ENCODE peak calls at places on chromosomes 13 and 19, in seven cellular contexts. One of them, this sample, is unnamed.

GRCh38 chr19:51750381-51751124 is 1.1 kb downstream of the FPR1 start:
- DNase-seq in right atrium auricular region: no peak
- DNase-seq in fibroblast of pulmonary artery: no peak
- DNase-seq in ascending aorta: no peak
- DNase-seq in heart left ventricle: no peak
- DNase-seq in Peyer's patch: no peak
- DNase-seq in cardiac muscle cell: peak
- DNase-seq in this sample: peak

GRCh38 chr19:56765107-56765506 is 75.4 kb downstream of the PEG3 start:
- DNase-seq in cardiac muscle cell: peak
- DNase-seq in right atrium auricular region: peak
- DNase-seq in heart left ventricle: peak
- DNase-seq in Peyer's patch: peak
- DNase-seq in ascending aorta: no peak
- DNase-seq in fibroblast of pulmonary artery: no peak
- DNase-seq in this sample: peak

GRCh38 chr13:52405767-52406494 is at the start of gene THSD1:
- DNase-seq in fibroblast of pulmonary artery: peak
- DNase-seq in Peyer's patch: peak
- DNase-seq in heart left ventricle: peak
- DNase-seq in ascending aorta: peak
- DNase-seq in cardiac muscle cell: peak
- DNase-seq in right atrium auricular region: peak
- DNase-seq in this sample: peak

GRCh38 chr19:24099829-24100228 is 12.8 kb downstream of the ZNF254 start:
- DNase-seq in fibroblast of pulmonary artery: no peak
- DNase-seq in ascending aorta: no peak
- DNase-seq in cardiac muscle cell: no peak
- DNase-seq in heart left ventricle: no peak
- DNase-seq in right atrium auricular region: no peak
- DNase-seq in Peyer's patch: no peak
- DNase-seq in this sample: no peak

GRCh38 chr13:67619346-67619745 is 389.2 kb upstream of the PCDH9 start:
- DNase-seq in heart left ventricle: no peak
- DNase-seq in ascending aorta: no peak
- DNase-seq in right atrium auricular region: no peak
- DNase-seq in cardiac muscle cell: no peak
- DNase-seq in fibroblast of pulmonary artery: no peak
- DNase-seq in Peyer's patch: no peak
- DNase-seq in this sample: no peak

GRCh38 chr13:20847298-20847697 is 55.2 kb downstream of the XPO4 start:
- DNase-seq in right atrium auricular region: no peak
- DNase-seq in heart left ventricle: no peak
- DNase-seq in Peyer's patch: no peak
- DNase-seq in fibroblast of pulmonary artery: peak
- DNase-seq in cardiac muscle cell: peak
- DNase-seq in ascending aorta: no peak
- DNase-seq in this sample: peak

GRCh38 chr13:84130739-84131138 is 248.5 kb upstream of the SLITRK1 start:
- DNase-seq in fibroblast of pulmonary artery: no peak
- DNase-seq in cardiac muscle cell: no peak
- DNase-seq in ascending aorta: no peak
- DNase-seq in right atrium auricular region: no peak
- DNase-seq in Peyer's patch: no peak
- DNase-seq in heart left ventricle: no peak
- DNase-seq in this sample: no peak

GRCh38 chr19:38728752-38729541 is 15.3 kb downstream of the CAPN12 start:
- DNase-seq in fibroblast of pulmonary artery: no peak
- DNase-seq in ascending aorta: no peak
- DNase-seq in heart left ventricle: peak
- DNase-seq in Peyer's patch: no peak
- DNase-seq in right atrium auricular region: no peak
- DNase-seq in cardiac muscle cell: no peak
- DNase-seq in this sample: no peak

GRCh38 chr13:60933638-60934037 is 482.0 kb downstream of the PCDH20 start:
- DNase-seq in fibroblast of pulmonary artery: no peak
- DNase-seq in Peyer's patch: no peak
- DNase-seq in right atrium auricular region: no peak
- DNase-seq in ascending aorta: no peak
- DNase-seq in heart left ventricle: no peak
- DNase-seq in cardiac muscle cell: no peak
- DNase-seq in this sample: peak

GRCh38 chr13:75796825-75797224 is 160.7 kb downstream of the LMO7 start:
- DNase-seq in fibroblast of pulmonary artery: no peak
- DNase-seq in cardiac muscle cell: no peak
- DNase-seq in right atrium auricular region: no peak
- DNase-seq in heart left ventricle: no peak
- DNase-seq in Peyer's patch: no peak
- DNase-seq in ascending aorta: no peak
- DNase-seq in this sample: no peak

GRCh38 chr13:21243045-21243842 is 66.8 kb downstream of the MRPL57 start:
- DNase-seq in heart left ventricle: no peak
- DNase-seq in right atrium auricular region: no peak
- DNase-seq in cardiac muscle cell: no peak
- DNase-seq in ascending aorta: no peak
- DNase-seq in fibroblast of pulmonary artery: no peak
- DNase-seq in Peyer's patch: no peak
- DNase-seq in this sample: no peak

GRCh38 chr13:21453352-21454089 is 5.6 kb downstream of the ZDHHC20 start:
- DNase-seq in heart left ventricle: no peak
- DNase-seq in Peyer's patch: no peak
- DNase-seq in ascending aorta: no peak
- DNase-seq in right atrium auricular region: no peak
- DNase-seq in cardiac muscle cell: no peak
- DNase-seq in fibroblast of pulmonary artery: no peak
- DNase-seq in this sample: no peak

GRCh38 chr19:18322318-18322758 is 538 bp downstream of the LSM4 start:
- DNase-seq in ascending aorta: peak
- DNase-seq in cardiac muscle cell: peak
- DNase-seq in right atrium auricular region: no peak
- DNase-seq in heart left ventricle: peak
- DNase-seq in Peyer's patch: peak
- DNase-seq in fibroblast of pulmonary artery: peak
- DNase-seq in this sample: peak

GRCh38 chr19:18419195-18419698 is at the start of gene SSBP4:
- DNase-seq in cardiac muscle cell: peak
- DNase-seq in ascending aorta: peak
- DNase-seq in right atrium auricular region: no peak
- DNase-seq in Peyer's patch: peak
- DNase-seq in fibroblast of pulmonary artery: peak
- DNase-seq in heart left ventricle: peak
- DNase-seq in this sample: peak

GRCh38 chr19:45999653-46000121 is 4.4 kb downstream of the CCDC61 start:
- DNase-seq in ascending aorta: no peak
- DNase-seq in Peyer's patch: no peak
- DNase-seq in cardiac muscle cell: peak
- DNase-seq in fibroblast of pulmonary artery: peak
- DNase-seq in heart left ventricle: no peak
- DNase-seq in right atrium auricular region: no peak
- DNase-seq in this sample: peak

GRCh38 chr13:39105110-39105509 is 66.9 kb downstream of the NHLRC3 start:
- DNase-seq in cardiac muscle cell: peak
- DNase-seq in ascending aorta: no peak
- DNase-seq in Peyer's patch: no peak
- DNase-seq in right atrium auricular region: no peak
- DNase-seq in fibroblast of pulmonary artery: peak
- DNase-seq in heart left ventricle: no peak
- DNase-seq in this sample: peak

GRCh38 chr19:19459707-19460251 is 54.3 kb downstream of the GATAD2A start:
- DNase-seq in cardiac muscle cell: peak
- DNase-seq in right atrium auricular region: peak
- DNase-seq in ascending aorta: peak
- DNase-seq in Peyer's patch: peak
- DNase-seq in heart left ventricle: peak
- DNase-seq in fibroblast of pulmonary artery: peak
- DNase-seq in this sample: peak

GRCh38 chr13:109870281-109871017 is 84.1 kb upstream of the IRS2 start:
- DNase-seq in ascending aorta: no peak
- DNase-seq in fibroblast of pulmonary artery: no peak
- DNase-seq in Peyer's patch: no peak
- DNase-seq in right atrium auricular region: no peak
- DNase-seq in heart left ventricle: no peak
- DNase-seq in cardiac muscle cell: no peak
- DNase-seq in this sample: no peak
- TF ChIP-seq CTCF in ascending aorta: no peak
- TF ChIP-seq CTCF in fibroblast of pulmonary artery: no peak
- TF ChIP-seq CTCF in Peyer's patch: no peak
- TF ChIP-seq CTCF in right atrium auricular region: no peak
- TF ChIP-seq CTCF in heart left ventricle: no peak
- TF ChIP-seq CTCF in cardiac muscle cell: no peak
- TF ChIP-seq CTCF in this sample: no peak

GRCh38 chr19:39731685-39732084 is 6.1 kb downstream of the CLC start:
- DNase-seq in right atrium auricular region: no peak
- DNase-seq in fibroblast of pulmonary artery: no peak
- DNase-seq in ascending aorta: no peak
- DNase-seq in Peyer's patch: no peak
- DNase-seq in heart left ventricle: no peak
- DNase-seq in cardiac muscle cell: no peak
- DNase-seq in this sample: no peak
- H3K4me3 ChIP-seq in right atrium auricular region: no peak
- H3K4me3 ChIP-seq in fibroblast of pulmonary artery: no peak
- H3K4me3 ChIP-seq in ascending aorta: no peak
- H3K4me3 ChIP-seq in Peyer's patch: no peak
- H3K4me3 ChIP-seq in heart left ventricle: no peak
- H3K4me3 ChIP-seq in cardiac muscle cell: no peak
- H3K4me3 ChIP-seq in this sample: no peak

DNA sequence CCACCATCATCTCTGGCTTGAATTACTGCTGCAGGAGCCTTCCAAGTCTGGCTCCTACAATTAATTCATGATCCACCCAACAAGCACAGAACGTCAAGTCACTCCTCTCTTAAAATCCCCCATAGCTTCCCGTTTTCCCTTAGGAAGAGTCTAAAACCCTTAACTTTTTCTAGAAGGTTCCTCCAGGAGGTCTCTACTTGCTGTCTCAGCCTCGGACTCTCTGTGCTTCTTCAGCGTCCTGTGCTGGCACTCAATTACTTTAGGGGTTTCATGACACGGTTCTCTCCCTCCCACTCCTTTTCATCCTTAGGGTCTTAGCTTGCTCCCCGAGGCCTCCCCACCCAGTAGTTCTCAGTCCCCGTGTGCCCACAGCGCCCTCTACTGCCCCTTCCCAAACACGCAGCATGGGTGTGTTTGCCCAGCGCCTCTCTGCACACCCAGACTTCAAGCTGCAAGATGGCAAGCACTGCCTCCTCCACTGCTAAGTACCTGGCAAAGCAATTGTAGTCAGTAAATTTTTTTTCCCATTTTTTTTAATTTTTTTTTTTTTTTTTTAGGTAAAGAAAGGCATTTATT is 25.8 kb upstream of the MAP3K10 start:
- DNase-seq in fibroblast of pulmonary artery: peak
- DNase-seq in Peyer's patch: peak
- DNase-seq in ascending aorta: peak
- DNase-seq in right atrium auricular region: peak
- DNase-seq in heart left ventricle: peak
- DNase-seq in cardiac muscle cell: peak
- DNase-seq in this sample: peak
- TF ChIP-seq CTCF in fibroblast of pulmonary artery: peak
- TF ChIP-seq CTCF in Peyer's patch: peak
- TF ChIP-seq CTCF in ascending aorta: peak
- TF ChIP-seq CTCF in right atrium auricular region: peak
- TF ChIP-seq CTCF in heart left ventricle: peak
- TF ChIP-seq CTCF in cardiac muscle cell: peak
- TF ChIP-seq CTCF in this sample: peak

GRCh38 chr19:58386576-58387337 is at the start of gene RPS5:
- DNase-seq in Peyer's patch: peak
- DNase-seq in ascending aorta: peak
- DNase-seq in cardiac muscle cell: peak
- DNase-seq in heart left ventricle: peak
- DNase-seq in right atrium auricular region: peak
- DNase-seq in fibroblast of pulmonary artery: peak
- DNase-seq in this sample: peak

GRCh38 chr19:58386166-58386575 is 898 bp upstream of the RPS5 start:
- DNase-seq in cardiac muscle cell: no peak
- DNase-seq in heart left ventricle: no peak
- DNase-seq in right atrium auricular region: no peak
- DNase-seq in fibroblast of pulmonary artery: no peak
- DNase-seq in Peyer's patch: no peak
- DNase-seq in ascending aorta: no peak
- DNase-seq in this sample: no peak

GRCh38 chr19:58387338-58388174 is 487 bp downstream of the RPS5 start:
- DNase-seq in cardiac muscle cell: no peak
- DNase-seq in heart left ventricle: no peak
- DNase-seq in Peyer's patch: no peak
- DNase-seq in right atrium auricular region: no peak
- DNase-seq in ascending aorta: no peak
- DNase-seq in fibroblast of pulmonary artery: no peak
- DNase-seq in this sample: no peak

GRCh38 chr19:58385313-58386165 is 1.5 kb upstream of the RPS5 start:
- DNase-seq in heart left ventricle: no peak
- DNase-seq in right atrium auricular region: no peak
- DNase-seq in fibroblast of pulmonary artery: no peak
- DNase-seq in Peyer's patch: no peak
- DNase-seq in ascending aorta: no peak
- DNase-seq in cardiac muscle cell: no peak
- DNase-seq in this sample: no peak

DNA sequence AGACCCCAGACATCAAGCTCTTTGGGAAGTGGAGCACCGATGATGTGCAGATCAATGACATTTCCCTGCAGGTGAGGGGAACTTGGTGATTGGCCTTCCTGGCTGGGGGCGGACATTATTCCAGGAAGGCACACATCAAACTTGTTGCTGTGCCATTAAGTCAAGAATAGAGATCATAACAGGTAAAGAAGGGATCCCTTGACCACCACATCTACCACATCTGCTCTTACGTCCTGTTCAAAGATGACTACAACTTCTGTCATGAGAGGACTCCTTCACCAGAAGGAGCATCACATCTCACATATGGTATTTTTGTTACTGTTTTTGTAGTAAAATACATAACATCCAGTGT is 1.1 kb downstream of the RPS5 start:
- DNase-seq in fibroblast of pulmonary artery: no peak
- DNase-seq in cardiac muscle cell: no peak
- DNase-seq in ascending aorta: no peak
- DNase-seq in right atrium auricular region: no peak
- DNase-seq in Peyer's patch: no peak
- DNase-seq in heart left ventricle: no peak
- DNase-seq in this sample: no peak
- H3K4me3 ChIP-seq in fibroblast of pulmonary artery: peak
- H3K4me3 ChIP-seq in cardiac muscle cell: peak
- H3K4me3 ChIP-seq in ascending aorta: peak
- H3K4me3 ChIP-seq in right atrium auricular region: no peak
- H3K4me3 ChIP-seq in Peyer's patch: peak
- H3K4me3 ChIP-seq in heart left ventricle: peak
- H3K4me3 ChIP-seq in this sample: peak

DNA sequence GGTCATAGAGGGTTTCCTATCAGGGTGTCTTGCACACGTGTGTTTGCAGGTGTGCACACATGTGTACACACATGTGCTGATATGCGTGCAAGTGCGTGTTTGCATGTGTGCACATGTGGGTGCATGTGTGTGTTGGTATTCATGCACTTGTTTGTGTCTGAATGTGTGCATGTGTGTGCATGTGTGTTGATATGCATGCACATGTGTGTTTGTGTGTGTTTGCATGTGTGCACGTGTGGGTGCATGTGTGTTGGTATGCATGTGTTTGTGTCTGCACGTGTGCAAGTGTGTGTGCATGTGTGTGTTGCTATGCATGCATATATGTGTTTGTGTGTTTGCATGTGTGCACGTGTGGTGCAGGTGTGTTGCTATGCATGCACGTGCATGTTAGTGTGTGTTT is 150.5 kb downstream of the SOX1 start:
- DNase-seq in Peyer's patch: no peak
- DNase-seq in ascending aorta: no peak
- DNase-seq in cardiac muscle cell: no peak
- DNase-seq in heart left ventricle: no peak
- DNase-seq in right atrium auricular region: no peak
- DNase-seq in fibroblast of pulmonary artery: no peak
- DNase-seq in this sample: no peak
- TF ChIP-seq CTCF in Peyer's patch: no peak
- TF ChIP-seq CTCF in ascending aorta: no peak
- TF ChIP-seq CTCF in cardiac muscle cell: no peak
- TF ChIP-seq CTCF in heart left ventricle: no peak
- TF ChIP-seq CTCF in right atrium auricular region: no peak
- TF ChIP-seq CTCF in fibroblast of pulmonary artery: no peak
- TF ChIP-seq CTCF in this sample: no peak